ENCODE peak calls at places on chromosomes 7 and 10, in five cellular contexts. T is IMR-90, O is testis, E is heart left ventricle, A is A549. W is an unnamed sample. For H3K4me1, the result is how much of the 10 kb centered on the place peaks cover.

GRCh38 chr10:34522542-34522941 is 292.6 kb downstream of the PARD3 start:
- DNase-seq in T (peak), O (no peak), A (peak), E (no peak), W (no peak)

GRCh38 chr10:77422491-77423338 is 214.9 kb downstream of the KCNMA1 start:
- DNase-seq in T (no peak), E (no peak), A (no peak), O (peak), W (no peak)

GRCh38 chr10:47309403-47310089 is 9.5 kb downstream of the GDF10 start:
- DNase-seq in T (no peak), A (no peak), O (no peak), E (no peak), W (no peak)

GRCh38 chr7:30206942-30207341 is 72.2 kb downstream of the MTURN start:
- DNase-seq in O (no peak), T (no peak), E (no peak), A (no peak), W (no peak)

GRCh38 chr7:40808409-40808942 is 673.7 kb downstream of the SUGCT start:
- DNase-seq in O (no peak), T (peak), E (no peak), A (peak), W (no peak)

GRCh38 chr10:133209117-133209516 is 20.9 kb upstream of the UTF1 start:
- DNase-seq in T (no peak), E (no peak), A (no peak), O (no peak), W (no peak)

GRCh38 chr10:99975942-99976809 is 33.6 kb downstream of the DNMBP start:
- DNase-seq in E (no peak), T (peak), O (no peak), A (no peak), W (no peak)

GRCh38 chr10:110547139-110547761 is 20.2 kb upstream of the SMC3 start:
- DNase-seq in A (peak), O (no peak), T (peak), E (no peak), W (no peak)

GRCh38 chr10:114541081-114541833 is 116.8 kb downstream of the ABLIM1 start:
- DNase-seq in E (peak), A (no peak), T (peak), O (peak), W (no peak)

GRCh38 chr7:67375427-67375826 is 378.8 kb downstream of the TYW1 start:
- DNase-seq in A (no peak), E (no peak), T (no peak), O (no peak), W (no peak)

GRCh38 chr7:84194484-84195260 is at the start of gene SEMA3A:
- DNase-seq in E (peak), O (peak), A (peak), T (peak), W (no peak)

GRCh38 chr10:102410427-102411073 is 8.0 kb downstream of the PSD start:
- DNase-seq in E (no peak), O (peak), T (no peak), A (no peak), W (no peak)

GRCh38 chr10:102408081-102408727 is 10.4 kb downstream of the PSD start:
- DNase-seq in E (no peak), T (no peak), A (no peak), O (no peak), W (no peak)

GRCh38 chr10:102408728-102409603 is 9.6 kb downstream of the PSD start:
- DNase-seq in A (no peak), E (no peak), T (peak), O (peak), W (peak)

GRCh38 chr10:102411341-102412255 is 7.0 kb downstream of the PSD start:
- DNase-seq in O (no peak), T (no peak), E (no peak), A (no peak), W (no peak)

GRCh38 chr10:102409604-102410426 is 8.8 kb downstream of the PSD start:
- DNase-seq in E (no peak), O (no peak), T (no peak), A (no peak), W (no peak)
- H3K4me3 ChIP-seq in E (peak), O (peak), T (peak), A (peak), W (peak)

DNA sequence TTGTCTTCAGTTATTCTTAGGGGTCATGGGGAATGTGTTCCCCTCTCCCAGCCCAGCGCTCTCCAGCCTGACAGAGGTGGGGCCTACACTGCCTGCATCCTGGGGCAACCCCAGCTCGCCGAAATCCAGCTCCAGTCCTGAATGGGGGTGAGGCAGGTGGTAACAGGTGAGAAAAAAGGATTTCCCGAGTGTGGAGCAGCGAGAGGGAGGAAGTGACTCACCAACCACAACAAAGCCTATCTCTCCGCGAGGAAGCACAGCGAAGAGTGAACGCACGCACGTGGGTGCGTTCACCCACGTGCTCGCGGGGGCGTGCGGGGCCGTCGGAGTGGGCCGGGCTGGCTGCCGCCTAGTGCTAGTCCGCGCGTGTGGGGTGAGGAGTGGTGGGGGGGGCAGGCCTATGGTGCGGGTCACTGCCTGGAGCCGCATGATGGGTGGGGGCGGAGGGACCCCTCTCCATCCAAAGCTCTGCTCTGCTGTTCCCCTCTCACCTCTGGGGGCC is 855 bp upstream of the PALD1 start:
- DNase-seq in T (peak), A (peak), O (peak), E (no peak), W (no peak)
- H3K4me1 ChIP-seq in T (under half), A (under half), O (under half), E (half or more), W (under half)

DNA sequence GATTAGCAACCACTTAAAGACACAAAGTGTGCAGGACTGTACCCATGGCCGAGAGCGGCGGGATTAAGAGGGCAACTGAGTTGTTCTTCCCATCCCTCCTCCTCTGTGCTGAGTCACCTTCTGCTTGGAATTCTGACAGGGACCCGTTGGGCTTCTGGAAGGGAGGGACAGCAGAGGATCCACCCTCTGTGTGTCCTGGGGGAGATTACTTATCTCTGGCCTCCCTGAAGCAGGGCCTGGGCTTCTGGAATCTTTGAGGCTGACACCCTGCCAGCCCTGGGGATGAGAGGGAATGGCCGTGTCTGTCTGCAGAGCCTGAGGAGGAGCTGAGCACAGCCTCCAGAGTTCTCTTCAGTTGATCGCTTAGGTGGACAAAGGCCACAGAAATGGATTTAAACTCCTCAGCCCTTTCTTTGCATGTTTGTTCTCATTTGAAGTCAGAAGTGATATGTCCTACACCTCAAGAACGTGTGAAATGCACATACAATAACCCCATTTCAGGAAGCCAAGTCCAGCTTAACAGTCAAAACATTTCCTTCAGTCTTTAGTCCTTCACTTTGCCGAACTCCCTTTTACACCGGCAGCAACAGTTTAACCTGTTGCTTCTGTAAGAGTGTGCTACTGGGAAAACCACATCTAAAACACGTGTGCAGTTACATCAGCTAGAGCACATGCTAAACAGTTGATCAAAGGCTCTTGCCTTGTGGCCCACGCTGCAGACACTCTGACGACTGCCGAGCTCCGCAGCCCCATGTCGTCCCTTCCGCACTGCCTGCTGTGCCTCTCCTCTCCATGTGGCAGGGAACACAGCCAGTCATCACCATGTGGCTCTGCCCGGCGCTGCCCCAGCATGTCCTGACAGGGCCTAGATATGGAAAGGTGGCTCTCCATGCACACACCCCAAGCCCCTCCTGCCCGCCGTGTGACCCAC is 55.7 kb downstream of the IKZF1 start:
- DNase-seq in E (no peak), A (no peak), O (no peak), T (no peak), W (no peak)
- H3K4me3 ChIP-seq in E (no peak), A (no peak), O (no peak), T (no peak), W (no peak)

GRCh38 chr7:16498122-16498521 is 28.5 kb upstream of the LRRC72 start:
- DNase-seq in A (no peak), T (no peak), E (no peak), O (no peak), W (no peak)

GRCh38 chr7:16502303-16502702 is 24.3 kb upstream of the LRRC72 start:
- DNase-seq in E (no peak), T (no peak), A (no peak), O (peak), W (peak)

GRCh38 chr7:16509829-16510228 is 16.8 kb upstream of the LRRC72 start:
- DNase-seq in E (no peak), A (peak), O (no peak), T (no peak), W (no peak)

GRCh38 chr7:16504019-16504418 is 22.6 kb upstream of the LRRC72 start:
- DNase-seq in E (no peak), O (no peak), A (peak), T (peak), W (no peak)
- H3K4me1 ChIP-seq in E (under half), O (under half), A (under half), T (under half), W (under half)

DNA sequence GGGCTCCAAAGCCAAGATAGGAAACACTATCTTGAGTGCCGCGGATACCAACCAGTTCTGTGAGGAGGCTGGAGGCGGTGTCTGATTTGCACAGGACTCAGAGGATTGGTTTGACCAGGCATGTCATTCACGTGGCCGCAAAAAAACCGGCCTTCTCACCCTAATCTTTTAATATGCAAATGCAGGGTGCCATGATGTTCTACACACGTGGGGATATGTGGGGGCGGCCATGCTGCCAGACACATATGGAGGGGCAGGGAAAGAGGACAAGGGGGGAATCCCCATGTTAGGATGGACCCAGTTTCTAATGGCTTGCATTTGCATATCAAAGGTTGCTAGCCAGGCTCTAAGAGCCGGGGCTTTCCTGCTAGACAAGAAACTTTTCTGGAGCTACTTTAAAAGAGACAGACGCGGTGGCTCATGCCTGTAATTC is 88.8 kb upstream of the C7orf33 start:
- DNase-seq in T (no peak), O (peak), E (no peak), A (no peak), W (no peak)
- H3K4me3 ChIP-seq in T (no peak), O (no peak), E (peak), A (no peak), W (no peak)

GRCh38 chr10:93383562-93383981 is 98.6 kb downstream of the MYOF start:
- DNase-seq in A (no peak), O (no peak), E (no peak), T (peak), W (no peak)
- H3K4me1 ChIP-seq in A (under half), O (under half), E (under half), T (under half), W (under half)

W was measured in left lung.